ENCODE peak calls at places on chromosome 13, in five cellular contexts. M is Karpas-422; Y is CD8-positive, alpha-beta memory T cell; E is fibroblast of lung; H is heart right ventricle. U is an unnamed sample.

GRCh38 chr13:94674609-94675348 is 37.6 kb downstream of the SOX21 start:
- DNase-seq in M (peak), Y (peak), E (peak), H (peak), U (peak)

GRCh38 chr13:26247608-26248007 is 6.3 kb upstream of the CDK8 start:
- DNase-seq in M (no peak), Y (no peak), E (no peak), H (no peak), U (no peak)

GRCh38 chr13:110546933-110547332 is 14.6 kb downstream of the RAB20 start:
- DNase-seq in M (no peak), Y (no peak), E (peak), H (peak), U (no peak)

GRCh38 chr13:33519561-33520479 is 234.3 kb upstream of the STARD13 start:
- DNase-seq in M (no peak), Y (no peak), E (peak), H (no peak), U (no peak)

GRCh38 chr13:45439000-45439399 is 20.8 kb upstream of the SLC25A30 start:
- DNase-seq in M (no peak), Y (no peak), E (no peak), H (no peak), U (no peak)

GRCh38 chr13:70817571-70817970 is 709.3 kb upstream of the KLHL1 start:
- DNase-seq in M (no peak), Y (no peak), E (peak), H (no peak), U (no peak)

GRCh38 chr13:109667754-109668360 is 118.5 kb downstream of the IRS2 start:
- DNase-seq in M (no peak), Y (no peak), E (no peak), H (no peak), U (no peak)

GRCh38 chr13:34265016-34265692 is 447.2 kb downstream of the RFC3 start:
- DNase-seq in M (no peak), Y (no peak), E (peak), H (no peak), U (no peak)

GRCh38 chr13:86559915-86560314 is 760.7 kb upstream of the SLITRK6 start:
- DNase-seq in M (no peak), Y (no peak), E (peak), H (no peak), U (no peak)

GRCh38 chr13:44371421-44371820 is 2.2 kb upstream of the SERP2 start:
- DNase-seq in M (no peak), Y (no peak), E (no peak), H (no peak), U (no peak)

GRCh38 chr13:44378277-44378676 is 4.7 kb downstream of the SERP2 start:
- DNase-seq in M (no peak), Y (no peak), E (no peak), H (no peak), U (no peak)

GRCh38 chr13:44374348-44374712 is 706 bp downstream of the SERP2 start:
- DNase-seq in M (no peak), Y (no peak), E (no peak), H (no peak), U (no peak)

GRCh38 chr13:44373247-44373600 is 400 bp upstream of the SERP2 start:
- DNase-seq in M (no peak), Y (no peak), E (no peak), H (no peak), U (no peak)

GRCh38 chr13:44373601-44374347 is at the start of gene SERP2:
- DNase-seq in M (no peak), Y (no peak), E (peak), H (peak), U (peak)
- H3K27ac ChIP-seq in M (no peak), Y (no peak), E (peak), H (peak), U (peak)

GRCh38 chr13:36001561-36001960 is 129.6 kb downstream of the DCLK1 start:
- DNase-seq in M (no peak), Y (no peak), E (no peak), H (no peak), U (no peak)

GRCh38 chr13:36006895-36007294 is 124.3 kb downstream of the DCLK1 start:
- DNase-seq in M (no peak), Y (no peak), E (no peak), H (no peak), U (no peak)

DNA sequence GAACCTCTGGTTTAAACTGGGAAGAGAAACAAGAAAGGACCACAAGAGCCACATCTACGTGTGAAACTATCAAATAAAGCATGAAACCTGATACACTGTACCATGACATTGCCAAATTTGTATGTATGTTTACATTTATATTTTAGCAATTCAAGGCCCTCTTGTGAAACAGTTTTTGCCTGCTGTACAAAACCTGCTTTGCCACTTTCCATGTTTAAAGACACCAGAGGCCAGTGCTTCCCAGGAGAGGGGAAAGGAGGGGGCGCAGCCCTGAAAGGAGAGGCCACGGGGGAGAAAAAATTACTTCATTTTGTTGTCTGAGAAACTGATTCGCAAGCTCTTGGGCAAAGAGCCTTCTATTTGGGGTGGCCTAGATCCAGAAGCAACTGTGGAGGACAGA is 124.8 kb downstream of the DCLK1 start:
- DNase-seq in M (no peak), Y (no peak), E (no peak), H (no peak), U (no peak)
- H3K27ac ChIP-seq in M (no peak), Y (no peak), E (no peak), H (no peak), U (no peak)

DNA sequence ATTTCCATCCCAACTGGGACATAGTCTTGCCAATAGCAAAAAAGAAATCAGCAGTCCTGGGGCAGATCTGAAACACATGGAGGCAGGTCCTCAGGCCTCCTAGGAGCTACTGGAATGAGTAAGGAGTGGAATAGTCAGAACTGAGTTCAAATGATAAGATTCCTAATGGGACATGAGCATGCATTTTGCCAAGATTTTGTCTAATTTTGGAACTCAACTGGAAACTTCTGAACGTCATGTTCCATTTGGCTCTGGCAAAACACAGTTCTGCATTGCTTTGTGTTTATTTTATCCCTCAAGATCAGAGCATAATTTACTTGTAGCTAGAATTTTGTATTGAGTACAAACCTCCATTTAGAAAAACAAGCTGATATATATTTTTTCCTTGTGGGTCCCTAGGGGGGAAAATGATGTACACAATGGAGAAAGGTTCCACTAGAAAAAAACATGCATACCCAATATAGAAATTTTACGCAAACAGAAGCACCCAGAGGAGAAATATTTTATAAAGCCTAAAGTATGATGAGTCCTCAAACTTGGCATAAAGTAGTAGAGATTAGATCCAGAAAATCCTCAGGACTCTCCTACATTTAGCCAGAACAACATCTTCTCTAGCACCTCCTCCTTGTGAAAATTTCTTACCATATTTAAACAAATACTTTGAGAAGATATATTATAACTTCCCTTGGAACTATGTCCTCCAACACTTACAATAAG is 149.0 kb upstream of the SERP2 start:
- DNase-seq in M (no peak), Y (no peak), E (no peak), H (peak), U (no peak)
- H3K27ac ChIP-seq in M (no peak), Y (no peak), E (no peak), H (peak), U (peak)

DNA sequence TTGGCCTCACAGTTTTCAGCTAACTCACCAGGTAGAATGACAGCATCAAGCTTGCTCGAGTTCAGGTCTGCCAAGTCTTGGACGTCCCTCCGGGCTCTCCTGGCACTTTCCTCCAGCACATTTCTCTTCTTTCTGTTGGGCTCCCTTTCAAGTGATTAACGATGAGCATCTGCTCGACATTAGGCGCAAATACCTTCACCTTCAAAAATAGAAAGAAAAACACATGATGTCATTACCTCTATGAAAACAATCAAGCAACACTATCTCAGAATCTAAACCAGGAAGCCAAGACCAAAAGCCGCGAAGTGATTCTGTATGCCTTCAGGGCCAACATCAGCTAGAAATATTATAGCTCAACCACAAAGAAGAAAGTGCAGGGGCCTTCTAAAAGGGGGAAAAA is 15.4 kb upstream of the CLN5 start:
- DNase-seq in M (no peak), Y (no peak), E (peak), H (no peak), U (no peak)
- H3K27ac ChIP-seq in M (no peak), Y (no peak), E (no peak), H (no peak), U (no peak)

DNA sequence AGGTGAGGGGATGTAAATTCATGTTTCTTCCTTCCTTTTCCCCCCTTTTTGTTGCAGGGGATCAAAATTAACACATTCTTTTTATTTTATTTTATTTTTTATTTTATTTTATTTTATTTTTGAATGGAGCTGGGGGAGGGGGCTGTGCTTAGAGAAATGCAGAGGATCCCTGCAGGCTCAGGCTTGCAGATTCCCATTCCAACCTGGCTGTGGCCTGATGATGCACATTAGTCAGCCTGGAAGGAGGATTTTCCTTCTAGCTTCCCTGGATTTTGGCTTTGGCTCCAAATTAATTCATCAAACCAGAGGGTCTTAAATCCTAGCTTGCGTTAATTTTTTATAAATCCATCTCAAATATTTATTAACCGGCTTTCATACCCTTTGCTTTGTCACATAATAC is 67.0 kb downstream of the FREM2 start:
- DNase-seq in M (no peak), Y (no peak), E (no peak), H (no peak), U (no peak)
- H3K27ac ChIP-seq in M (no peak), Y (no peak), E (no peak), H (no peak), U (no peak)

GRCh38 chr13:97185751-97186150 is 36.4 kb upstream of the MBNL2 start:
- DNase-seq in M (no peak), Y (no peak), E (no peak), H (no peak), U (no peak)
- H3K27ac ChIP-seq in M (no peak), Y (no peak), E (no peak), H (no peak), U (no peak)

GRCh38 chr13:114013952-114014629 is 40.2 kb upstream of the C13orf46 start:
- DNase-seq in M (no peak), Y (no peak), E (no peak), H (no peak), U (no peak)
- H3K27ac ChIP-seq in M (no peak), Y (no peak), E (no peak), H (no peak), U (no peak)

GRCh38 chr13:30652746-30653145 is 35.0 kb downstream of the USPL1 start:
- DNase-seq in M (peak), Y (no peak), E (peak), H (no peak), U (no peak)

GRCh38 chr13:30647420-30647819 is 29.7 kb downstream of the USPL1 start:
- DNase-seq in M (no peak), Y (no peak), E (no peak), H (no peak), U (no peak)

GRCh38 chr13:30645629-30646028 is 27.9 kb downstream of the USPL1 start:
- DNase-seq in M (no peak), Y (no peak), E (no peak), H (no peak), U (no peak)

GRCh38 chr13:30647824-30648521 is 30.3 kb downstream of the USPL1 start:
- DNase-seq in M (no peak), Y (no peak), E (no peak), H (no peak), U (no peak)

GRCh38 chr13:30648522-30649012 is 30.8 kb downstream of the USPL1 start:
- DNase-seq in M (peak), Y (no peak), E (no peak), H (no peak), U (no peak)
- H3K27ac ChIP-seq in M (peak), Y (no peak), E (no peak), H (no peak), U (no peak)

GRCh38 chr13:48161530-48162179 is 66.8 kb upstream of the MED4 start:
- DNase-seq in M (no peak), Y (no peak), E (no peak), H (peak), U (no peak)
- H3K27ac ChIP-seq in M (no peak), Y (no peak), E (no peak), H (peak), U (peak)

DNA sequence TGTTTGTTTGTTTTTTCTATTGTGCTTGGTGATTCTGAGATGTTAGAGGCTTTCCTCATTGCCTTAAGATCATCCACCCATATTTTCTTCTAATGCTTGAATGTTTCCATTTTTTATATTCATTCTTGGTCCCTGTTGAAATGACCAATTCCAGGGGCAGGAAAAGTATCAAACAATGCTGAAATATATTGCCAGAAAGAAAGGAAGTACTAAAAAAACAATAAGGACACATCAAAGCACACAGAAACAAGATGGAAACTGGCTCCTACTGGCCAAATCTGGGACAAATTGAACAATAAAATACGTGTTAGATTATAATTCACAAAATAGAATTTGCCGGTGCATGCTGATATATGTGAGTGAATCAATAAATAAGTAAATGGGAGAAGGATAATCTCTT is 23.9 kb downstream of the ZDHHC20 start:
- DNase-seq in M (no peak), Y (no peak), E (no peak), H (no peak), U (no peak)
- H3K27ac ChIP-seq in M (no peak), Y (no peak), E (no peak), H (peak), U (peak)